ENCODE peak calls at places on chromosomes 12 and 14, in seven cellular contexts. P, U, G, M, C, K and R are unnamed samples.

GRCh38 chr12:15982071-15982470 is 70.9 kb downstream of the DERA start:
- DNase-seq in P (no peak), U (no peak), G (no peak), M (no peak), C (no peak), K (no peak), R (no peak)

GRCh38 chr14:50668852-50669194 is 717 bp upstream of the SAV1 start:
- DNase-seq in P (no peak), U (no peak), G (no peak), M (no peak), C (no peak), K (no peak), R (no peak)

GRCh38 chr14:36973806-36974442 is 198.5 kb downstream of the SLC25A21 start:
- DNase-seq in P (peak; percentile 85), U (no peak), G (no peak), M (no peak), C (no peak), K (no peak), R (no peak)

GRCh38 chr12:3748620-3749019 is 4.3 kb downstream of the CRACR2A start:
- DNase-seq in P (no peak), U (no peak), G (no peak), M (no peak), C (no peak), K (no peak), R (no peak)

GRCh38 chr12:109770104-109770860 is 56.7 kb downstream of the FAM222A start:
- DNase-seq in P (no peak), U (no peak), G (peak; percentile 65), M (peak; percentile 31), C (no peak), K (no peak), R (peak; percentile 37)

GRCh38 chr14:87540339-87540738 is 452.6 kb downstream of the GALC start:
- DNase-seq in P (no peak), U (no peak), G (no peak), M (no peak), C (no peak), K (no peak), R (no peak)

GRCh38 chr12:68367136-68367535 is 35.0 kb upstream of the MDM1 start:
- DNase-seq in P (no peak), U (no peak), G (no peak), M (no peak), C (no peak), K (no peak), R (no peak)

GRCh38 chr12:45575823-45576448 is 153.6 kb upstream of the ARID2 start:
- DNase-seq in P (no peak), U (no peak), G (no peak), M (no peak), C (no peak), K (no peak), R (no peak)

GRCh38 chr12:93438266-93439050 is 3.3 kb downstream of the UBE2N start:
- DNase-seq in P (no peak), U (no peak), G (no peak), M (no peak), C (no peak), K (no peak), R (no peak)

GRCh38 chr14:66600416-66600815 is 92.5 kb downstream of the GPHN start:
- DNase-seq in P (no peak), U (no peak), G (no peak), M (no peak), C (no peak), K (no peak), R (no peak)

GRCh38 chr14:77924392-77924948 is 124.6 kb downstream of the ADCK1 start:
- DNase-seq in P (no peak), U (no peak), G (no peak), M (no peak), C (no peak), K (no peak), R (no peak)

GRCh38 chr14:23174266-23174665 is 9.2 kb downstream of the SLC7A8 start:
- DNase-seq in P (no peak), U (peak; percentile 44), G (no peak), M (no peak), C (no peak), K (no peak), R (no peak)
- H3K4me1 ChIP-seq in P (peaks cover 4% of the 10 kb centered on the region), U (peaks cover 63% of the 10 kb centered on the region), G (peaks cover 24% of the 10 kb centered on the region), M (no peaks in the 10 kb centered on the region), C (peaks cover 17% of the 10 kb centered on the region), K (peaks cover 42% of the 10 kb centered on the region), R (peaks cover 2% of the 10 kb centered on the region)

GRCh38 chr14:60645191-60645590 is 4.1 kb downstream of the SIX1 start:
- DNase-seq in P (no peak), U (no peak), G (no peak), M (no peak), C (no peak), K (no peak), R (no peak)
- H3K4me1 ChIP-seq in P (peaks cover 13% of the 10 kb centered on the region), U (peaks cover 29% of the 10 kb centered on the region), G (peaks cover 56% of the 10 kb centered on the region), M (peaks cover 3% of the 10 kb centered on the region), C (peaks cover 38% of the 10 kb centered on the region), K (peaks cover 34% of the 10 kb centered on the region), R (peaks cover 25% of the 10 kb centered on the region)

DNA sequence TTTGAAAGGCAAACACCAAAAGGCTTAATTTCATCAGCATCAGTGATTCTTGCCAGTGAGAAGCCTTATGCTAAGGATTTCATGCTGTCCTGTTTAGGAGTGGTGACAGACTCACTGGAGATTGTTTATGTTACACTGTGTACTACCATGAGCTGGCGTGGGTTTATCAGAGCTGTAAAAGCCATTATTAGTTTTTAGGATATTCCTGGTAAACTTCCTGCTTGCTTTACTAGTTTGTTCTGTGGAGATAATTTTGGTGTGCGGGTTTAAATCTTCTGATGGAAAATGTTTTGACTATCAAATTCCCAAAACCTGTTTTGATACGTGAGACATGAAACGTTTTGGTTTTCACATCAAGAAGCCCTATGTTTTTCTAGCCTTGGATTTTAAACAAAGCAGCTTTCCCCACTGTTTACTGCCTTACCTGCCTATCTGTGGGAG is 15.2 kb downstream of the PPFIBP1 start:
- DNase-seq in P (peak; percentile 43), U (no peak), G (no peak), M (no peak), C (no peak), K (no peak), R (no peak)
- H3K4me1 ChIP-seq in P (peaks cover 45% of the 10 kb centered on the region), U (peaks cover 8% of the 10 kb centered on the region), G (peaks cover 39% of the 10 kb centered on the region), M (no peaks in the 10 kb centered on the region), C (peaks cover 23% of the 10 kb centered on the region), K (peaks cover 13% of the 10 kb centered on the region), R (peaks cover 14% of the 10 kb centered on the region)

GRCh38 chr14:91509878-91510170 is 286 bp downstream of the PPP4R3A start:
- DNase-seq in P (no peak), U (no peak), G (no peak), M (no peak), C (no peak), K (no peak), R (no peak)
- H3K4me1 ChIP-seq in P (peaks cover 8% of the 10 kb centered on the region), U (peaks cover 11% of the 10 kb centered on the region), G (peaks cover 33% of the 10 kb centered on the region), M (no peaks in the 10 kb centered on the region), C (peaks cover 17% of the 10 kb centered on the region), K (peaks cover 32% of the 10 kb centered on the region), R (peaks cover 9% of the 10 kb centered on the region)

GRCh38 chr12:54356951-54357356 is 7.3 kb downstream of the GPR84 start:
- DNase-seq in P (no peak), U (no peak), G (no peak), M (no peak), C (no peak), K (no peak), R (no peak)

GRCh38 chr12:54358945-54359761 is 5.1 kb downstream of the GPR84 start:
- DNase-seq in P (peak; percentile 96), U (peak; percentile 96), G (peak; percentile 98), M (peak; percentile 98), C (peak; percentile 85), K (peak; percentile 88), R (peak; percentile 98)

GRCh38 chr12:54356228-54356627 is 8.1 kb downstream of the GPR84 start:
- DNase-seq in P (no peak), U (no peak), G (no peak), M (no peak), C (no peak), K (no peak), R (no peak)

GRCh38 chr12:54358620-54358944 is 5.7 kb downstream of the GPR84 start:
- DNase-seq in P (peak; percentile 44), U (no peak), G (no peak), M (no peak), C (no peak), K (no peak), R (no peak)

GRCh38 chr12:54357802-54358619 is 6.3 kb downstream of the GPR84 start:
- DNase-seq in P (no peak), U (peak; percentile 20), G (no peak), M (no peak), C (no peak), K (no peak), R (no peak)
- H3K4me1 ChIP-seq in P (peaks cover 29% of the 10 kb centered on the region), U (peaks cover 11% of the 10 kb centered on the region), G (peaks cover 41% of the 10 kb centered on the region), M (no peaks in the 10 kb centered on the region), C (peaks cover 3% of the 10 kb centered on the region), K (peaks cover 15% of the 10 kb centered on the region), R (peaks cover 24% of the 10 kb centered on the region)

GRCh38 chr12:96256672-96257361 is 62.6 kb downstream of the ELK3 start:
- DNase-seq in P (no peak), U (no peak), G (no peak), M (no peak), C (no peak), K (no peak), R (no peak)
- H3K4me1 ChIP-seq in P (peaks cover 13% of the 10 kb centered on the region), U (no peaks in the 10 kb centered on the region), G (peaks cover 30% of the 10 kb centered on the region), M (no peaks in the 10 kb centered on the region), C (peaks cover 28% of the 10 kb centered on the region), K (peaks cover 9% of the 10 kb centered on the region), R (no peaks in the 10 kb centered on the region)

DNA sequence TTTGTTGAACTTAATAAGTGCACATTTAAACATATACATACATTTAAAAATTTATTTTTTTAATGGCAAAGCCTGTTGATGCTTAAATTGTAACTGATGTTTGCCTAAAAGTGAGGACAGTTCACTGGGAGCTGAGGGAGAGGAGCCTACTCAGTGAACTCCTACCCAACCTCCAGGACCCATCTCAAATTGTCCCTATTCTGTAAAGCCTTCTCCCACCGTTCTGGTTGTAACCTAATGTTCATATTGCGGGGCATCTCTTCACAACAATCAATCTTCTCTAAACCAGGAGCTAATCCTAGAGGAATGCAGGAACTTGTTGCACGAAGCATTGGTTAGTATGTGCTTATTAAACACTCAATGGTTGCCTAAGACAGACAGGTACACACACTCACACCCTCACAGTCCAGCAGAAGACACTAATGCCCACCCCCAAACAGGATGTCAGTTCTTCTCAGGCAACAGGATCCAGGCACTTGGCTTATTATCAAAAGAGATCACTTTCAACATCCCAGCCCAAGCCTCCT is 1.8 kb downstream of the CLMN start:
- DNase-seq in P (no peak), U (no peak), G (no peak), M (no peak), C (no peak), K (no peak), R (no peak)
- H3K4me1 ChIP-seq in P (peaks cover 14% of the 10 kb centered on the region), U (no peaks in the 10 kb centered on the region), G (peaks cover 31% of the 10 kb centered on the region), M (no peaks in the 10 kb centered on the region), C (peaks cover 39% of the 10 kb centered on the region), K (peaks cover 11% of the 10 kb centered on the region), R (peaks cover 45% of the 10 kb centered on the region)

GRCh38 chr12:7090222-7090998 is 1.8 kb downstream of the C1R start:
- DNase-seq in P (no peak), U (no peak), G (peak; percentile 63), M (no peak), C (no peak), K (no peak), R (no peak)
- H3K4me1 ChIP-seq in P (peaks cover 13% of the 10 kb centered on the region), U (peaks cover 5% of the 10 kb centered on the region), G (peaks cover 50% of the 10 kb centered on the region), M (no peaks in the 10 kb centered on the region), C (peaks cover 47% of the 10 kb centered on the region), K (peaks cover 14% of the 10 kb centered on the region), R (peaks cover 11% of the 10 kb centered on the region)

GRCh38 chr14:99148131-99148530 is 123.9 kb downstream of the BCL11B start:
- DNase-seq in P (no peak), U (no peak), G (no peak), M (peak; percentile 34), C (no peak), K (no peak), R (no peak)
- H3K4me1 ChIP-seq in P (no peaks in the 10 kb centered on the region), U (no peaks in the 10 kb centered on the region), G (no peaks in the 10 kb centered on the region), M (no peaks in the 10 kb centered on the region), C (no peaks in the 10 kb centered on the region), K (no peaks in the 10 kb centered on the region), R (no peaks in the 10 kb centered on the region)